ENCODE peak calls at places on chromosomes 7 and 10, in ten cellular contexts. Z is uterus; A is GM23248; Q is tibial artery; Y is CD8-positive, alpha-beta memory T cell; S is heart left ventricle; W is choroid plexus epithelial cell; G is IMR-90; I is upper lobe of right lung; H is astrocyte of the spinal cord. U is an unnamed sample.

GRCh38 chr10:95881316-95881715 is 26.5 kb upstream of the CC2D2B start:
- DNase-seq in Z (no peak), A (no peak), Q (no peak), Y (no peak), S (no peak), W (no peak), G (no peak), I (no peak), H (no peak), U (peak; percentile 16)

GRCh38 chr7:44259547-44260457 is 59.0 kb downstream of the YKT6 start:
- DNase-seq in Z (peak; percentile 69), A (peak; percentile 97), Q (peak; percentile 88), Y (no peak), S (no peak), W (peak; percentile 93), G (peak; percentile 96), I (no peak), H (peak; percentile 85), U (peak; percentile 99)

GRCh38 chr10:46556515-46557318 is at the start of gene GPRIN2:
- DNase-seq in Z (no peak), A (no peak), Q (peak; percentile 67), Y (no peak), S (peak; percentile 64), W (no peak), G (no peak), I (peak; percentile 89), H (no peak), U (no peak)

GRCh38 chr7:36602975-36603887 is 121.1 kb downstream of the AOAH start:
- DNase-seq in Z (no peak), A (no peak), Q (no peak), Y (no peak), S (no peak), W (no peak), G (no peak), I (no peak), H (no peak), U (no peak)

GRCh38 chr7:4273566-4274230 is 408.4 kb upstream of the FOXK1 start:
- DNase-seq in Z (no peak), A (no peak), Q (no peak), Y (no peak), S (no peak), W (no peak), G (no peak), I (no peak), H (no peak), U (no peak)

GRCh38 chr7:109449760-109450159 is 880.1 kb downstream of the DNAJB9 start:
- DNase-seq in Z (no peak), A (no peak), Q (no peak), Y (no peak), S (no peak), W (no peak), G (no peak), I (no peak), H (no peak), U (no peak)

GRCh38 chr7:12119638-12120303 is 91.3 kb upstream of the TMEM106B start:
- DNase-seq in Z (no peak), A (no peak), Q (no peak), Y (no peak), S (no peak), W (no peak), G (no peak), I (no peak), H (no peak), U (no peak)

GRCh38 chr10:99630439-99630838 is 10.2 kb upstream of the SLC25A28 start:
- DNase-seq in Z (no peak), A (peak; percentile 81), Q (no peak), Y (no peak), S (no peak), W (peak; percentile 78), G (peak; percentile 64), I (no peak), H (peak; percentile 39), U (peak; percentile 75)

GRCh38 chr10:129955591-129956284 is 8.3 kb downstream of the EBF3 start:
- DNase-seq in Z (no peak), A (no peak), Q (no peak), Y (no peak), S (no peak), W (peak; percentile 28), G (no peak), I (no peak), H (no peak), U (peak; percentile 49)
- H3K4me3 ChIP-seq in Z (no peak overlapping the region), A (no peak overlapping the region), Q (no peak overlapping the region), Y (no peak overlapping the region), S (no peak overlapping the region), W (no peak overlapping the region), G (no peak overlapping the region), I (no peak overlapping the region), H (no peak overlapping the region), U (peak overlapping the region; percentile 18)

GRCh38 chr7:2233876-2234275 is 1.1 kb upstream of the MAD1L1 start:
- DNase-seq in Z (no peak), A (no peak), Q (no peak), Y (no peak), S (no peak), W (peak; percentile 41), G (peak; percentile 39), I (no peak), H (peak; percentile 64), U (no peak)

GRCh38 chr7:2230882-2231281 is 1.9 kb downstream of the MAD1L1 start:
- DNase-seq in Z (no peak), A (no peak), Q (no peak), Y (no peak), S (no peak), W (no peak), G (no peak), I (no peak), H (no peak), U (no peak)

GRCh38 chr7:2230226-2230625 is 2.5 kb downstream of the MAD1L1 start:
- DNase-seq in Z (no peak), A (no peak), Q (no peak), Y (no peak), S (no peak), W (no peak), G (no peak), I (no peak), H (no peak), U (no peak)

GRCh38 chr7:2231992-2232765 is 566 bp downstream of the MAD1L1 start:
- DNase-seq in Z (no peak), A (peak; percentile 59), Q (no peak), Y (peak; percentile 13), S (no peak), W (peak; percentile 23), G (no peak), I (no peak), H (no peak), U (no peak)

DNA sequence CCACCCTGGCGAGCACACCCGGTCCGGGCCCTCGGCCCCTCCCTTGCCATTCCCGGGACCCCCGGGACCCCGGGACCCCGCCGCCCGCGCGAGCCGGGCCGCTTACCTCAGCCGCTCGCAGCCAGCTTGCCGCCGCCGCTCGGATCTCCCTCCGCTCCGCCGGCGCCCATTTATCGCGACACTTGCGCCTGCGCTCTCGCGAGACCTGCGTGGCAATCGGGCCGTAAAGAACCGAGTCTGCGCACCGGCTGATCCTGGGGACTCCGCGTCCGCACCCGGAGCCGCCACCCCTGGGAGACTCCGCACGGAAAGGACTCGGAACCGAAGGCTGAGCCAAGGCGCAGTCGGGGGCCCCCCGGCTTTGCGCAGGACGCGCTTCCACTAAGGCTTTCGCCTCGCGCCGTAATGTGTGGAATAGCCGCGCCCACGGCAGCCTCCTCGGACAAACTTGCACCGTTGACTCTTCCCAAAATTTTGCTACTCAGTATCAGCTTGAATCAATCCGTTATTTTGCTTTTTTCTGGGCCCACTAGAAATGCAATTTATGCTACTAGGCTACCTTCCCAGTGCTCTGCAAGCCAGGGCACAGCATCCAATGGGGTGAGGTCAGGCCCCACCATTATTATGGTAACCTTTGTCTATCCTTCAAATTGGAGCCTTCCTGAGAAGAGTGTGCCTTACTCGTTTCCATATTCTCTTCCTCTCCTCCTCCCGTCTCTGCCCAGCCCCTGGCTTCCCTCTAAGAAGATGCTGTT is at the start of gene MAD1L1:
- DNase-seq in Z (peak; percentile 88), A (peak; percentile 97), Q (peak; percentile 94), Y (peak; percentile 85), S (peak; percentile 96), W (peak; percentile 95), G (peak; percentile 88), I (peak; percentile 94), H (peak; percentile 92), U (peak; percentile 92)
- H3K4me3 ChIP-seq in Z (peak within 1 kb of the TSS; percentile 90), A (peak within 1 kb of the TSS; percentile 81), Q (peak within 1 kb of the TSS; percentile 98), Y (peak within 1 kb of the TSS; percentile 97), S (peak within 1 kb of the TSS; percentile 100), W (peak within 1 kb of the TSS; percentile 75), G (peak within 1 kb of the TSS; percentile 70), I (peak within 1 kb of the TSS; percentile 98), H (peak within 1 kb of the TSS; percentile 78), U (peak within 1 kb of the TSS; percentile 74)

GRCh38 chr10:114811769-114812353 is 9.7 kb upstream of the FHIP2A start:
- DNase-seq in Z (no peak), A (peak; percentile 14), Q (no peak), Y (no peak), S (no peak), W (peak; percentile 20), G (no peak), I (no peak), H (no peak), U (no peak)

GRCh38 chr10:114819313-114819712 is 2.3 kb upstream of the FHIP2A start:
- DNase-seq in Z (no peak), A (no peak), Q (no peak), Y (no peak), S (no peak), W (no peak), G (no peak), I (no peak), H (no peak), U (no peak)

GRCh38 chr10:114816308-114816707 is 5.3 kb upstream of the FHIP2A start:
- DNase-seq in Z (no peak), A (no peak), Q (no peak), Y (no peak), S (no peak), W (no peak), G (no peak), I (no peak), H (no peak), U (no peak)

GRCh38 chr10:114810926-114811325 is 10.7 kb upstream of the FHIP2A start:
- DNase-seq in Z (no peak), A (no peak), Q (no peak), Y (no peak), S (no peak), W (no peak), G (no peak), I (no peak), H (no peak), U (no peak)

GRCh38 chr10:114815751-114816150 is 5.8 kb upstream of the FHIP2A start:
- DNase-seq in Z (no peak), A (peak; percentile 30), Q (no peak), Y (no peak), S (no peak), W (no peak), G (peak; percentile 23), I (no peak), H (no peak), U (no peak)
- H3K4me3 ChIP-seq in Z (no peak overlapping the region), A (no peak overlapping the region), Q (no peak overlapping the region), Y (no peak overlapping the region), S (no peak overlapping the region), W (no peak overlapping the region), G (no peak overlapping the region), I (no peak overlapping the region), H (no peak overlapping the region), U (no peak overlapping the region)

DNA sequence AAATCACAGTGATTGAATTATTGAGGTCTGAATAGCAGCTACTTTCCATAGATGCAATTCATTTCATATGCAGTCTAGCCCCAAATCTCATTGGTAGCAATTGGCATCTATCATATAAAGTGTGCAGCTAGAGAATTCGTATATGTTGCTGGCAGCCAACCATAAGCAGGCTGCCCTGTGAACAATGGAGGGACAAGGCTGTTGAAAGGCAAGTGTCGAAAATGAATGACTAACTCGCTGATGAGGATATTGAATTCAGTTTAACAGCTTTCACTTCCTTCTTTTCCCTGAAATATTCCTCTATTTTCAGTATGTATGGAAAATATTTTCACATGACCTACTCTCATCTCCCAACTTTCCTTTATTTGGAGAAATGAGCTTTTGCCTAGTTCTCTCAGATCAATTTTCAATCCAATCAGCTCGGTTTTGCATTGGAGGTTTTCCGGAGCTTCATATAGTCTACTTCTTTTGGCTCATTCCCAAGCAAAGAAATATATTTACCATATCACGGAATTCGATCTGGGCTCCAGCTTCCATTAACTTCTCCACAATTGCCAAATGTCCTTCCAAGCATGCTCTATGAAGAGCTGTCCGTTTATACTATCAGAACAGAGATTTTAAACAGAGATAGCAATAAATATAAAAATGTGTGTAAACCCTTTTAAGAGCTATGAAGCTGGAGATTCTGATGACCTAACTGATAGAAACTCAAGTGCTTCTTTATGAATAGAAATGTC is 3.5 kb downstream of the ANKRD1 start:
- DNase-seq in Z (no peak), A (no peak), Q (no peak), Y (no peak), S (no peak), W (no peak), G (no peak), I (no peak), H (no peak), U (no peak)
- H3K4me3 ChIP-seq in Z (no peak overlapping the region), A (no peak overlapping the region), Q (no peak overlapping the region), Y (no peak overlapping the region), S (peak overlapping the region; percentile 24), W (no peak overlapping the region), G (no peak overlapping the region), I (no peak overlapping the region), H (no peak overlapping the region), U (no peak overlapping the region)

U was measured in fibroblast of pulmonary artery.